ENCODE peak calls at places on chromosomes 4 and X, in nine cellular contexts. I is BJ, F is DND-41, E is fibroblast of mammary gland, M is upper lobe of left lung, R is HCT116, O is H7, K is foreskin fibroblast, N is iPS DF 6.9. Y is an unnamed sample.

GRCh38 chr4:41525129-41525528 is 12.8 kb upstream of the LIMCH1 start:
- DNase-seq in I (no peak), K (peak), O (peak), F (no peak), N (peak), E (no peak), M (peak), R (peak), Y (no peak)

GRCh38 chr4:67545996-67546356 is 673 bp upstream of the CENPC start:
- DNase-seq in K (no peak), M (no peak), E (no peak), F (no peak), O (no peak), R (no peak), N (no peak), I (no peak), Y (no peak)

GRCh38 chrX:103817502-103817901 is 14.6 kb downstream of the RAB9B start:
- DNase-seq in N (no peak), E (peak), F (peak), I (no peak), R (peak), O (peak), K (no peak), M (no peak), Y (peak)

GRCh38 chrX:276588-277171 is 4.5 kb upstream of the PLCXD1 start:
- DNase-seq in N (no peak), O (peak), F (no peak), I (no peak), M (peak), K (peak), E (peak), R (no peak), Y (no peak)

GRCh38 chrX:31893525-31893924 is 821.7 kb upstream of the FTHL17 start:
- DNase-seq in R (no peak), K (no peak), M (no peak), I (no peak), F (no peak), N (no peak), O (no peak), E (no peak), Y (no peak)

GRCh38 chr4:3415471-3416141 is 26.2 kb upstream of the HGFAC start:
- DNase-seq in M (peak), N (no peak), R (no peak), E (no peak), K (no peak), F (no peak), O (no peak), I (no peak), Y (no peak)

GRCh38 chrX:21493226-21493850 is 119.1 kb downstream of the CNKSR2 start:
- DNase-seq in M (no peak), F (no peak), R (no peak), O (no peak), K (peak), E (peak), I (no peak), N (no peak), Y (no peak)

GRCh38 chrX:10099411-10099810 is 57.4 kb upstream of the CLCN4 start:
- DNase-seq in R (no peak), E (no peak), I (no peak), M (no peak), F (no peak), N (no peak), K (no peak), O (no peak), Y (no peak)

GRCh38 chrX:145405012-145405411 is 157.7 kb downstream of the SPANXN1 start:
- DNase-seq in R (peak), O (peak), K (no peak), I (no peak), E (peak), F (peak), N (no peak), M (no peak), Y (peak)

GRCh38 chrX:85024044-85024443 is 20.4 kb downstream of the APOOL start:
- DNase-seq in M (no peak), K (no peak), E (peak), O (no peak), N (no peak), F (no peak), R (no peak), I (no peak), Y (no peak)

GRCh38 chr4:76748649-76749048 is 149.3 kb downstream of the SOWAHB start:
- DNase-seq in I (no peak), R (no peak), N (no peak), O (peak), M (no peak), E (peak), K (no peak), F (peak), Y (peak)

GRCh38 chr4:5203925-5204324 is 152.6 kb downstream of the STK32B start:
- DNase-seq in F (no peak), K (no peak), M (no peak), R (no peak), O (no peak), I (no peak), N (no peak), E (peak), Y (no peak)

GRCh38 chr4:164700471-164700870 is 53.5 kb upstream of the SMIM31 start:
- DNase-seq in M (no peak), F (peak), E (peak), K (no peak), N (peak), O (peak), R (peak), I (no peak), Y (peak)

GRCh38 chr4:176436500-176436973 is 116.8 kb downstream of the SPCS3 start:
- DNase-seq in I (no peak), E (peak), M (no peak), K (peak), F (no peak), N (no peak), R (no peak), O (no peak), Y (peak)

GRCh38 chr4:8115916-8116315 is 42.7 kb downstream of the ABLIM2 start:
- DNase-seq in K (no peak), R (no peak), N (no peak), E (no peak), I (no peak), O (no peak), F (peak), M (no peak), Y (peak)

GRCh38 chr4:128468485-128468989 is 180.9 kb upstream of the PGRMC2 start:
- DNase-seq in O (no peak), F (no peak), K (peak), I (peak), R (no peak), M (no peak), E (peak), N (no peak), Y (no peak)

GRCh38 chrX:19122641-19123009 is 357 bp upstream of the ADGRG2 start:
- DNase-seq in N (no peak), F (no peak), M (no peak), I (no peak), O (no peak), R (no peak), K (no peak), E (no peak), Y (no peak)

GRCh38 chr4:99024481-99025275 is 29.2 kb downstream of the METAP1 start:
- DNase-seq in O (no peak), R (no peak), K (no peak), N (no peak), E (no peak), F (no peak), M (no peak), I (no peak), Y (no peak)

GRCh38 chrX:15790766-15791380 is 589 bp downstream of the ZRSR2 start:
- DNase-seq in E (peak), M (no peak), F (no peak), R (no peak), I (no peak), K (no peak), N (no peak), O (no peak), Y (no peak)

GRCh38 chr4:36351082-36351666 is 69.8 kb downstream of the DTHD1 start:
- DNase-seq in M (no peak), R (peak), K (no peak), E (peak), F (peak), I (no peak), O (peak), N (peak), Y (peak)

GRCh38 chr4:45100936-45101818 is 374.8 kb upstream of the GNPDA2 start:
- DNase-seq in F (no peak), R (no peak), I (no peak), K (no peak), N (no peak), M (no peak), O (no peak), E (no peak), Y (no peak)

GRCh38 chr4:89535251-89535650 is 227.7 kb upstream of the GPRIN3 start:
- DNase-seq in I (no peak), E (peak), F (no peak), K (no peak), R (no peak), N (no peak), O (no peak), M (no peak), Y (no peak)

DNA sequence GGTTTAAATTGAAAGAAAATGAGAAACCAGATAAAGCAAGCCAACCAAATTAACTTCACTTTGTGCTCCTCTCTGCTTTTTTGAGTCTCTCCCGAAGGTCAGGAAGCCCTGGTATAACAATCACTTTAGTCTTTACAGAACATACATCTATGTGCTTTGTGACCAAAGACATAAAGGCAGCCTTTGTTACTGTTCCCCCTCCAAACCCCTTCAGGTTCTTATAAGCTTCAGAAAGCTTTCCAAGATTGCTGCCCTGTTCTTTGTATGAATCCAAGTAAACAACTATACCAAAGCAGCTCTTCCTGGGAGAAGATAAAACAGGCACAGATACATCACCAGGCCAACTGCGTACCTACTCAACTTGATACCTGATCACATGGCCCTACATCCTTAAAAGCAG is 28.7 kb downstream of the RLIM start:
- DNase-seq in N (no peak), F (no peak), M (no peak), R (no peak), I (no peak), E (no peak), O (no peak), K (no peak), Y (no peak)
- H3K4me3 ChIP-seq in N (no peak), F (no peak), M (no peak), R (no peak), I (no peak), E (no peak), O (no peak), K (no peak), Y (no peak)

GRCh38 chr4:1006856-1007255 is 4.6 kb upstream of the FGFRL1 start:
- DNase-seq in R (no peak), E (no peak), K (no peak), M (no peak), O (no peak), N (no peak), F (no peak), I (no peak), Y (no peak)

GRCh38 chr4:1004071-1004418 is 7.4 kb upstream of the FGFRL1 start:
- DNase-seq in M (no peak), O (no peak), N (no peak), F (no peak), K (no peak), I (no peak), E (no peak), R (no peak), Y (no peak)

GRCh38 chr4:1003271-1004070 is 8.0 kb upstream of the FGFRL1 start:
- DNase-seq in N (no peak), E (no peak), O (peak), F (no peak), M (peak), I (no peak), R (no peak), K (no peak), Y (no peak)

GRCh38 chr4:1002631-1003251 is 8.7 kb upstream of the FGFRL1 start:
- DNase-seq in N (no peak), K (no peak), M (peak), F (no peak), O (peak), R (no peak), I (no peak), E (no peak), Y (no peak)

DNA sequence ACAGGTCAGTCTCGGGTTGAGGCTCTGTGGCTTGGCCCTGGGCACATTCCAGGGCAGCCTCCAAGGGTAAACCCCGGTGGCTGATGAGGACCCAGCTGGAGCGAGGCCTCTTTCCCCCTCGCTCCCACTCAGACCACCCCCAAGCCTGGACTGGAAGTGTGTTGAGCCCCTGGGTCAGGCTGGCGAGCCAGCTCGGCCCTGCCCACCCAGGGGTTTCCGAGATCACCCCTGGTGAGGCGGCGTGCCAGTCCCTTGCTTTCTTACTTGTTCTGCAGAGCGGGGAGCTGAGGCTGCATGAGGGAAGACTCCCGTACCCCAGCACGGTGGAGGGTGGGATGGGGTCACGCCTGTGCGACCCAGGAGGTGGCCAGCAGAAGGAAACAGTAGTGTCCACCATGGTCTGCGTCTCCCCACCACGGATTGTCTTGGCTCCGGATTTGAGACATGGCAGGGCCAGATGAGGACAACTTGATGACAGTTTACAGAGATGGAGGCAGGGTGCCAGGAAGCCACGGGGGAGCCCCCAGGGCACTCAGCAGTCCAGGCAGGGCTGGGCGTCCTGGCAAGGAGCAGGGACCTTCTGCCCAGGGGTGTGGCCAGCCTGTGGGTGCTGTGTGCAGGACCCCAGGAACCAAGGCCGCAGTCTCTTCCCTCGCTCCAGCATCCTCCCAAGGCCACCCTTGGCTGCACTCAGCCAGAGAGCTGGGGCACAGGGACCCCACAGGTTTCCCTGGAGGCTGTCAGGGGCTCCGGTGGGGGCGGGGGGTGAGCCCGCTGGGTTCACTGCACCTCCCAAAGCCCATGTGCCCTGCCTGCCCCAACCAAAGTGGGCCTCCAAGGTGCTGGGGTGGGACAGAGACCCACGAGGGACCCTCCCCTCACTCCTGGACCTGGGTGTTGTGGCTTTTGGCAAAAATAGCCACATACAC is 6.6 kb upstream of the FGFRL1 start:
- DNase-seq in I (no peak), E (no peak), O (no peak), M (peak), F (no peak), N (no peak), R (no peak), K (no peak), Y (no peak)
- H3K4me3 ChIP-seq in I (no peak), E (no peak), O (no peak), M (no peak), F (no peak), N (no peak), R (no peak), K (no peak), Y (no peak)

GRCh38 chrX:39301041-39301440 is 499.8 kb downstream of the MID1IP1 start:
- DNase-seq in M (no peak), I (no peak), E (no peak), K (no peak), F (no peak), O (no peak), N (no peak), R (no peak), Y (no peak)

GRCh38 chrX:39293203-39293602 is 491.9 kb downstream of the MID1IP1 start:
- DNase-seq in I (no peak), O (no peak), M (no peak), E (no peak), R (no peak), K (no peak), F (no peak), N (no peak), Y (no peak)

GRCh38 chrX:39298821-39299220 is 497.6 kb downstream of the MID1IP1 start:
- DNase-seq in R (no peak), M (no peak), K (no peak), E (no peak), O (no peak), I (no peak), N (no peak), F (no peak), Y (no peak)

GRCh38 chrX:39299615-39300014 is 498.4 kb downstream of the MID1IP1 start:
- DNase-seq in I (no peak), F (no peak), N (no peak), K (no peak), R (no peak), O (no peak), E (no peak), M (no peak), Y (no peak)

GRCh38 chrX:39296472-39296871 is 495.2 kb downstream of the MID1IP1 start:
- DNase-seq in K (no peak), N (no peak), O (no peak), I (no peak), R (no peak), F (no peak), E (no peak), M (no peak), Y (no peak)
- H3K4me3 ChIP-seq in K (no peak), N (no peak), O (no peak), I (no peak), R (no peak), F (no peak), E (no peak), M (no peak), Y (no peak)

DNA sequence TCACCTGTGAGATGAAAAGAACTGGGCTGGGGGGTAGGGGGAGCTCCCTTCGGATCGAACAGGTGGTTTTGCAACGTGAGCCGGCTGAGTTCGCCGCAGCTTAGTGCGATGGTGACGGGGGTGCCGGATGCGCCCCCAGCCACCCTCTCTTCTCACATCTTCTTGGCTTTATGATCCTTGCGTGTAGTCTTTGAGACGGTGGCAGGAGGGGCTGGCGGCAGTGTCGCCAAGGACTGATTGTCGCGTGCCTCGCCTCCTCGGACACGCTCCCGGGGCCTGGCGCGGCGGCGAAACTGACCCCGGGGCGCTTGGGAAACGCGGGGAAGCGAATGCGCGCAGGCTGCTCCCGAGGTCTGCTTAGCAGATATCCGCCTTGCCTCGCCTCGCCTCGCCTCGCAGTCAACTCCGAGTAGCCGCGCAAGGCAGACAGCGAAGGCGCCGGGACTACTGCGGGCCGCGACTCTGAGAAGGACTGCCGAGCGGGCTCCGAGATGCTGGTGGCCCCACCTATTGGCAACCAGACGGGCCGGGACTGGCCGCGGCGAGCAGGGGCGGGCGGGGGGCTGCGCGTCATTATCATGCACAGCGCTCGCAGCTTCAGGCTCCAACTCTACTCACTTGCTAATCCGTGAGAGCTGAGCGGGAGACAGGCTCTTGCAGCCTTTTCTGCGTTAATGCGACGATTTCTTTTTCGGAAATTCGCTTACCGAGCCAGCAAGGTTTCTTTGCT is 1.5 kb downstream of the GRID2 start:
- DNase-seq in N (peak), R (peak), E (peak), O (peak), F (no peak), M (peak), I (no peak), K (peak), Y (no peak)
- H3K4me3 ChIP-seq in N (peak), R (peak), E (no peak), O (peak), F (no peak), M (peak), I (no peak), K (no peak), Y (no peak)

DNA sequence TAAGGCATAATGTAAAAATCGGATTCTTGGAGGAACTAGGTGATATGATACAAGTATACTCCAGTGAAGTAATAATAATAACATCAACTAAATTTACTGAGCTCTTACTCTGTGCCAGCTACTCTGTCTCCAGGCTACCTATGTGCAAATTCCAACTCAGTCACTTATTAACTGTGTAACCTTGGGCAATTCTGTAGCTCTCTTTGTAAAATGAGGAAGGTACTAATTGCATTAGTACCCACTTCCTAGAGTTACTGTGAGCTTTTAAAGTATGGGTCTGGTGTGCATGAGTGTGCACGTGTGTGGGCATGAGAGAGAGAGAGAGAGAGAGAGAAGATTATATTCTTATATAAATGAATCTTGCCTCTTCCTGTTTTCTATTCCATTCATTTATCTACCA is 169.9 kb downstream of the KCNIP4 start:
- DNase-seq in E (no peak), I (no peak), R (no peak), M (no peak), F (no peak), O (no peak), N (no peak), K (no peak), Y (no peak)
- H3K4me3 ChIP-seq in E (no peak), I (no peak), R (no peak), M (no peak), F (no peak), O (no peak), N (no peak), K (no peak), Y (no peak)

GRCh38 chrX:150508018-150508417 is 60.4 kb upstream of the MTM1 start:
- DNase-seq in M (no peak), N (no peak), K (no peak), E (no peak), I (no peak), O (no peak), R (no peak), F (no peak), Y (no peak)
- H3K4me3 ChIP-seq in M (no peak), N (no peak), K (no peak), E (no peak), I (no peak), O (no peak), R (no peak), F (no peak), Y (no peak)

DNA sequence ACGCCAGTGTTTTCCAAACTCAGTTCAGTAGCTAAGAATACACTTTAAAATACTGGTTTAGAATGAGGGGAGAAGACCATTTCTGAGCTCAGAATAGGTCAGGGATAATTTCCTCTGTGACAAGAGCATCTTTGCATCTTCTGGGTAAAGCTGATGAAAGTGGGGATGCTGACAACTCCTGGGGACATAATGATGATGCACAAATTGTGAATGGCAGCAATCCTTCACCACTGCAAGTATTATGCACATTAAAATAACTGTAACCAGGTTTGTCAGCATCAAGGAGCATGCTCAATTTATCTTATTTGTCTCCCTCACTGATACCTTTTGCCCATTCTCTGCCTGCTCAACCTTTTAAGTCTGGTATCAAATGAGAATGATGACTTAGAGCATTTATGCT is 248.2 kb downstream of the EPHA5 start:
- DNase-seq in I (no peak), M (no peak), E (no peak), N (no peak), O (no peak), F (no peak), K (no peak), R (no peak), Y (no peak)
- H3K4me3 ChIP-seq in I (no peak), M (no peak), E (no peak), N (no peak), O (no peak), F (no peak), K (no peak), R (no peak), Y (no peak)